ENCODE peak calls at places on chromosomes 11 and 22, in ten cellular contexts. Z, E, R, P, N, K, M, L, C and F are unnamed samples.

GRCh38 chr11:116193321-116194114 is 579.3 kb downstream of the BUD13 start:
- DNase-seq in Z (no peak), E (no peak), R (no peak), P (peak), N (peak), K (peak), M (no peak), L (no peak), C (no peak), F (no peak)

GRCh38 chr11:111525456-111525855 is 10.9 kb downstream of the HOATZ start:
- DNase-seq in Z (no peak), E (no peak), R (no peak), P (no peak), N (no peak), K (no peak), M (no peak), L (no peak), C (no peak), F (no peak)

GRCh38 chr11:112785104-112785503 is 176.1 kb upstream of the NCAM1 start:
- DNase-seq in Z (peak), E (no peak), R (no peak), P (no peak), N (peak), K (no peak), M (no peak), L (no peak), C (no peak), F (no peak)

GRCh38 chr22:46531776-46532175 is 5.6 kb downstream of the CELSR1 start:
- DNase-seq in Z (no peak), E (no peak), R (no peak), P (no peak), N (no peak), K (no peak), M (no peak), L (no peak), C (no peak), F (no peak)

GRCh38 chr22:41775976-41776375 is 24.5 kb upstream of the CCDC134 start:
- DNase-seq in Z (no peak), E (no peak), R (no peak), P (no peak), N (no peak), K (no peak), M (no peak), L (no peak), C (no peak), F (no peak)

GRCh38 chr11:118061401-118062125 is 15.3 kb upstream of the TMPRSS4 start:
- DNase-seq in Z (no peak), E (no peak), R (no peak), P (no peak), N (no peak), K (no peak), M (no peak), L (no peak), C (no peak), F (no peak)

GRCh38 chr11:90124371-90124770 is 10.1 kb upstream of the NAALAD2 start:
- DNase-seq in Z (no peak), E (no peak), R (no peak), P (no peak), N (no peak), K (no peak), M (no peak), L (no peak), C (no peak), F (no peak)

GRCh38 chr11:104781719-104782376 is 116.4 kb downstream of the CASP12 start:
- DNase-seq in Z (no peak), E (no peak), R (no peak), P (no peak), N (no peak), K (no peak), M (no peak), L (no peak), C (no peak), F (no peak)

GRCh38 chr11:103683581-103683980 is 352.9 kb upstream of the DDI1 start:
- DNase-seq in Z (peak), E (no peak), R (no peak), P (no peak), N (no peak), K (peak), M (no peak), L (no peak), C (no peak), F (no peak)

GRCh38 chr22:44739024-44739423 is 13.4 kb upstream of the ARHGAP8 start:
- DNase-seq in Z (no peak), E (no peak), R (no peak), P (no peak), N (no peak), K (no peak), M (no peak), L (no peak), C (no peak), F (no peak)

GRCh38 chr11:8905528-8906165 is 5.3 kb upstream of the AKIP1 start:
- DNase-seq in Z (peak), E (no peak), R (no peak), P (no peak), N (no peak), K (peak), M (no peak), L (no peak), C (peak), F (peak)

GRCh38 chr11:112037527-112037926 is 12.3 kb downstream of the DLAT start:
- DNase-seq in Z (no peak), E (no peak), R (no peak), P (no peak), N (no peak), K (no peak), M (no peak), L (no peak), C (no peak), F (no peak)

GRCh38 chr11:74630043-74630442 is 37.7 kb downstream of the POLD3 start:
- DNase-seq in Z (no peak), E (no peak), R (peak), P (no peak), N (no peak), K (no peak), M (no peak), L (no peak), C (no peak), F (no peak)

GRCh38 chr11:58192229-58192628 is 3.4 kb downstream of the OR9Q2 start:
- DNase-seq in Z (no peak), E (no peak), R (no peak), P (no peak), N (no peak), K (no peak), M (no peak), L (no peak), C (no peak), F (no peak)

GRCh38 chr22:37485006-37485713 is 1.0 kb downstream of the MFNG start:
- DNase-seq in Z (no peak), E (peak), R (peak), P (no peak), N (no peak), K (peak), M (peak), L (no peak), C (no peak), F (no peak)

GRCh38 chr11:64850979-64851567 is 6.6 kb upstream of the CDC42BPG start:
- DNase-seq in Z (no peak), E (peak), R (no peak), P (no peak), N (no peak), K (no peak), M (no peak), L (no peak), C (no peak), F (no peak)

GRCh38 chr11:109697140-109697843 is 275.3 kb downstream of the C11orf87 start:
- DNase-seq in Z (peak), E (no peak), R (peak), P (no peak), N (no peak), K (peak), M (no peak), L (no peak), C (peak), F (no peak)

GRCh38 chr11:108733479-108734116 is 68.7 kb downstream of the DDX10 start:
- DNase-seq in Z (peak), E (peak), R (peak), P (no peak), N (no peak), K (peak), M (no peak), L (no peak), C (no peak), F (peak)

GRCh38 chr11:17985517-17985916 is 27.3 kb downstream of the SERGEF start:
- DNase-seq in Z (peak), E (no peak), R (peak), P (no peak), N (no peak), K (no peak), M (no peak), L (no peak), C (no peak), F (no peak)

GRCh38 chr11:22822204-22822603 is 7.4 kb downstream of the SVIP start:
- DNase-seq in Z (no peak), E (no peak), R (no peak), P (no peak), N (no peak), K (no peak), M (no peak), L (no peak), C (no peak), F (no peak)

GRCh38 chr11:61045271-61045670 is 57.0 kb upstream of the CD5 start:
- DNase-seq in Z (peak), E (no peak), R (no peak), P (no peak), N (no peak), K (no peak), M (no peak), L (no peak), C (no peak), F (no peak)

GRCh38 chr11:129853508-129854228 is 38.0 kb downstream of the TMEM45B start:
- DNase-seq in Z (no peak), E (peak), R (no peak), P (peak), N (peak), K (peak), M (no peak), L (no peak), C (no peak), F (no peak)

GRCh38 chr11:78831571-78831970 is 256.9 kb upstream of the NARS2 start:
- DNase-seq in Z (no peak), E (no peak), R (peak), P (no peak), N (no peak), K (no peak), M (no peak), L (no peak), C (no peak), F (no peak)

GRCh38 chr11:119306373-119306890 is 10.5 kb downstream of the MCAM start:
- DNase-seq in Z (no peak), E (no peak), R (no peak), P (no peak), N (peak), K (peak), M (peak), L (no peak), C (no peak), F (no peak)

GRCh38 chr22:44098966-44099530 is 74.9 kb downstream of the PARVB start:
- DNase-seq in Z (no peak), E (no peak), R (no peak), P (no peak), N (no peak), K (no peak), M (peak), L (no peak), C (no peak), F (no peak)

GRCh38 chr11:115247953-115248352 is 256.3 kb downstream of the CADM1 start:
- DNase-seq in Z (no peak), E (no peak), R (no peak), P (no peak), N (no peak), K (no peak), M (no peak), L (no peak), C (no peak), F (no peak)

GRCh38 chr11:46541593-46542371 is 52.0 kb downstream of the AMBRA1 start:
- DNase-seq in Z (no peak), E (no peak), R (no peak), P (no peak), N (no peak), K (no peak), M (peak), L (no peak), C (no peak), F (no peak)

GRCh38 chr11:47161134-47161854 is 15.4 kb downstream of the ARFGAP2 start:
- DNase-seq in Z (peak), E (peak), R (peak), P (peak), N (peak), K (peak), M (peak), L (peak), C (no peak), F (no peak)

GRCh38 chr11:70467196-70468085 is 69.1 kb downstream of the CTTN start:
- DNase-seq in Z (peak), E (peak), R (peak), P (peak), N (peak), K (peak), M (peak), L (peak), C (no peak), F (no peak)

GRCh38 chr22:46366327-46366731 is 30.8 kb downstream of the TRMU start:
- DNase-seq in Z (no peak), E (no peak), R (no peak), P (no peak), N (no peak), K (no peak), M (peak), L (no peak), C (no peak), F (no peak)

GRCh38 chr22:26949193-26949592 is 291.8 kb downstream of the MIAT start:
- DNase-seq in Z (peak), E (no peak), R (no peak), P (peak), N (peak), K (peak), M (no peak), L (no peak), C (no peak), F (no peak)

GRCh38 chr22:27477171-27477570 is 324.4 kb downstream of the MN1 start:
- DNase-seq in Z (no peak), E (no peak), R (no peak), P (no peak), N (no peak), K (no peak), M (no peak), L (no peak), C (no peak), F (no peak)

GRCh38 chr11:20881328-20882079 is 212.1 kb downstream of the NELL1 start:
- DNase-seq in Z (no peak), E (no peak), R (no peak), P (no peak), N (no peak), K (no peak), M (no peak), L (no peak), C (no peak), F (no peak)

GRCh38 chr11:20194470-20194869 is 34.2 kb upstream of the DBX1 start:
- DNase-seq in Z (no peak), E (no peak), R (no peak), P (no peak), N (no peak), K (no peak), M (no peak), L (no peak), C (no peak), F (no peak)

GRCh38 chr22:28246392-28246791 is 327.3 kb upstream of the PITPNB start:
- DNase-seq in Z (no peak), E (no peak), R (no peak), P (no peak), N (no peak), K (no peak), M (no peak), L (no peak), C (peak), F (peak)

GRCh38 chr11:119676461-119677020 is 52.5 kb downstream of the NECTIN1 start:
- DNase-seq in Z (peak), E (no peak), R (no peak), P (no peak), N (no peak), K (peak), M (no peak), L (no peak), C (no peak), F (no peak)

GRCh38 chr11:75351541-75352416 is at the start of gene ARRB1:
- DNase-seq in Z (no peak), E (peak), R (peak), P (peak), N (peak), K (peak), M (peak), L (peak), C (no peak), F (no peak)

GRCh38 chr22:27848005-27848404 is 46.4 kb upstream of the MN1 start:
- DNase-seq in Z (no peak), E (no peak), R (no peak), P (no peak), N (no peak), K (no peak), M (no peak), L (no peak), C (no peak), F (no peak)